ENCODE peak calls at places on chromosomes 6 and 20, in four cellular contexts. H is IMR-90, B is keratinocyte, Z is K562. A is an unnamed sample. For H3K9me1, the result is how much of the 10 kb centered on the place peaks cover.

GRCh38 chr6:54910326-54910952 is 63.9 kb downstream of the FAM83B start:
- DNase-seq in H (peak), B (no peak), Z (no peak), A (no peak)

GRCh38 chr6:53484409-53485280 is 60.3 kb downstream of the GCLC start:
- DNase-seq in H (peak), B (no peak), Z (peak), A (peak)

GRCh38 chr20:62413896-62414481 is 6.9 kb upstream of the CABLES2 start:
- DNase-seq in H (no peak), B (no peak), Z (no peak), A (no peak)

GRCh38 chr20:45456632-45457031 is 12.9 kb upstream of the WFDC2 start:
- DNase-seq in H (no peak), B (no peak), Z (peak), A (peak)

GRCh38 chr20:38805502-38805957 is at the start of gene PPP1R16B:
- DNase-seq in H (no peak), B (no peak), Z (peak), A (peak)

GRCh38 chr6:3204921-3205320 is 22.5 kb downstream of the TUBB2B start:
- DNase-seq in H (no peak), B (no peak), Z (no peak), A (no peak)

GRCh38 chr6:169832247-169832948 is 81.0 kb downstream of the ERMARD start:
- DNase-seq in H (peak), B (no peak), Z (no peak), A (peak)

GRCh38 chr6:87210979-87211378 is 55.6 kb downstream of the ZNF292 start:
- DNase-seq in H (no peak), B (no peak), Z (no peak), A (no peak)

GRCh38 chr6:40160826-40161225 is 226.6 kb upstream of the MOCS1 start:
- DNase-seq in H (no peak), B (no peak), Z (peak), A (no peak)

GRCh38 chr20:20009784-20010253 is 7.3 kb upstream of the NAA20 start:
- DNase-seq in H (no peak), B (no peak), Z (no peak), A (no peak)

GRCh38 chr6:112232845-112233256 is 21.5 kb downstream of the LAMA4 start:
- DNase-seq in H (peak), B (no peak), Z (no peak), A (peak)

GRCh38 chr6:43823390-43823789 is 53.4 kb downstream of the VEGFA start:
- DNase-seq in H (no peak), B (no peak), Z (no peak), A (no peak)

GRCh38 chr6:130178692-130179091 is 44.1 kb downstream of the SAMD3 start:
- DNase-seq in H (peak), B (peak), Z (peak), A (no peak)

GRCh38 chr6:137637161-137637560 is 143.0 kb upstream of the OLIG3 start:
- DNase-seq in H (peak), B (no peak), Z (no peak), A (no peak)

GRCh38 chr6:15464211-15464725 is 198.6 kb downstream of the DTNBP1 start:
- DNase-seq in H (no peak), B (no peak), Z (peak), A (peak)

GRCh38 chr6:159252955-159253508 is 83.8 kb downstream of the FNDC1 start:
- DNase-seq in H (peak), B (peak), Z (peak), A (no peak)

GRCh38 chr6:130385059-130385695 is 19.4 kb downstream of the TMEM200A start:
- DNase-seq in H (no peak), B (no peak), Z (no peak), A (no peak)

DNA sequence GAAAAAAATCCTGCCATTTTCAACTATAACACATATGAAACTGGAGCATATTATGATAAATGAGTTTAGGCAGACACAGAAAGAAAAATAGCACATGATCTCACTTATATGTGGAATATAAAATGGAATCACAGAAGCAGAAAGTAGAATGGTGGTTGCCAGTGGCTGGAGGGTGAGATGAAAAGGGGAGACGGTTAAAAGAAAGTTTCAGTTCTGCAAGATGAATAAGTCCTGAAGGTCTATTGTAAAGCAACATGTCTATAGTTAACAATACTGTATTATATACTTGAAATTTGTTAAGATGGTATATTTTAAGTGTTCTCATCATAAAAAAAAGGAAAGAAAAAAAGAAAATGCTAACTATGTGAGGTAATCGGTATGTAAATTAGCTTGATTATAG is 503.9 kb downstream of the EPHA7 start:
- DNase-seq in H (no peak), B (no peak), Z (no peak), A (no peak)
- H3K9me1 ChIP-seq in H (under half), B (under half), Z (under half), A (under half)

GRCh38 chr20:56945057-56945456 is 316.0 kb downstream of the TFAP2C start:
- DNase-seq in H (no peak), B (no peak), Z (no peak), A (no peak)
- H3K9me1 ChIP-seq in H (under half), B (under half), Z (under half), A (under half)

GRCh38 chr6:81785340-81785739 is 32.9 kb upstream of the TENT5A start:
- DNase-seq in H (no peak), B (no peak), Z (no peak), A (no peak)

GRCh38 chr6:81788748-81789147 is 36.3 kb upstream of the TENT5A start:
- DNase-seq in H (no peak), B (no peak), Z (no peak), A (no peak)

GRCh38 chr6:81786159-81786558 is 33.7 kb upstream of the TENT5A start:
- DNase-seq in H (no peak), B (no peak), Z (no peak), A (no peak)

GRCh38 chr6:81789303-81789702 is 36.8 kb upstream of the TENT5A start:
- DNase-seq in H (no peak), B (no peak), Z (no peak), A (no peak)

GRCh38 chr6:81787313-81788068 is 35.0 kb upstream of the TENT5A start:
- DNase-seq in H (peak), B (no peak), Z (no peak), A (no peak)
- H3K9me1 ChIP-seq in H (under half), B (under half), Z (under half), A (under half)

DNA sequence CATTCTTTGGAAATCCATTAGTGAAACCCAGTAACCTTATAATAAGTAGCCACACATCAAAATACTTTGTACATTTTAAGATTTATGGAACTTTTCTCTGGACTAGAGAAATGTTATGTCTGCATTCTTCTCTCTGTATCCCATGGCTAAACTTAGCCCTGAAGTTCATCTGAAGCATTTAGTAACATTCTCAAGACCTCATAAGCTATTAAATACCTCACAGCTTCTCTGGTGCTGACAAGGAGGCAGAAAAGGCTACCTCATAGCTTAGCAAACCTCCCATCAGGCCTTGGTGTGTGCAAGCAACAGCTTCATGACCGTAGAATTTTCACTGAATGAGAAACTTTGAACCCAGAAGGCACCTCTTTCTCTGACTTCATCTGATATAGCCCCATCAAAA is 38.9 kb upstream of the HDGFL1 start:
- DNase-seq in H (no peak), B (no peak), Z (no peak), A (no peak)
- H3K9me1 ChIP-seq in H (under half), B (under half), Z (under half), A (under half)

GRCh38 chr6:168618546-168619315 is 177.7 kb downstream of the SMOC2 start:
- DNase-seq in H (no peak), B (no peak), Z (no peak), A (no peak)

GRCh38 chr6:168612586-168612985 is 171.6 kb downstream of the SMOC2 start:
- DNase-seq in H (no peak), B (no peak), Z (no peak), A (no peak)

GRCh38 chr6:168619560-168620314 is 178.8 kb downstream of the SMOC2 start:
- DNase-seq in H (no peak), B (no peak), Z (no peak), A (no peak)

GRCh38 chr6:168615837-168616236 is 174.9 kb downstream of the SMOC2 start:
- DNase-seq in H (no peak), B (no peak), Z (no peak), A (no peak)

GRCh38 chr6:168616807-168617756 is 176.1 kb downstream of the SMOC2 start:
- DNase-seq in H (no peak), B (no peak), Z (no peak), A (no peak)
- H3K9me1 ChIP-seq in H (under half), B (under half), Z (under half), A (under half)

GRCh38 chr20:21709535-21709904 is 4.1 kb downstream of the PAX1 start:
- DNase-seq in H (no peak), B (no peak), Z (no peak), A (no peak)
- H3K9me1 ChIP-seq in H (under half), B (under half), Z (under half), A (under half)

GRCh38 chr6:10458287-10458686 is 43.4 kb upstream of the TFAP2A start:
- DNase-seq in H (no peak), B (no peak), Z (no peak), A (no peak)

GRCh38 chr6:10461850-10462249 is 47.0 kb upstream of the TFAP2A start:
- DNase-seq in H (no peak), B (no peak), Z (no peak), A (no peak)

GRCh38 chr6:10463040-10463439 is 48.2 kb upstream of the TFAP2A start:
- DNase-seq in H (no peak), B (no peak), Z (peak), A (no peak)

GRCh38 chr6:10463491-10464481 is 48.9 kb upstream of the TFAP2A start:
- DNase-seq in H (no peak), B (no peak), Z (peak), A (no peak)

DNA sequence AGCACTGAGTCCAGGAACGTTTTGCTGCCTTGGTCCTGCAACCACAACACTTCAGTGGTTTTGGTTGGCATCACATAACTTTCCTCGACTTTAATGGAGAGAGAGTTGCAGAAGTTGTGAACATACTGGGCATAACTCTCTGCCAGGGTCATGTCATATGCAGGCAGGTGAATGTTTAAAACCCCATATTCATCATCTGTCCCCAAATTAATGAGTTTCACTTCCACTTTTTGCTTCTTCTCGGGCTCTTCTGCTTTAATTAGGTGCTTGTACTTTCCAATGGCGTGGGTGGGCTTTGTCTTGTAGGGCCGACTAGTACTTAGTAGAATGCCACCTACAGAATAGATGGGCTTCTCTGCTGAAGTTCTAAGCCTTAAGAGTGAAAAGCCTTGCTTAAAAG is 45.2 kb upstream of the TFAP2A start:
- DNase-seq in H (no peak), B (no peak), Z (no peak), A (no peak)
- H3K9me1 ChIP-seq in H (under half), B (under half), Z (under half), A (under half)

A was measured in endothelial cell of umbilical vein.